ENCODE peak calls at places on chromosome 5, in eight cellular contexts. B, S, I, W, J, L, K and Q are unnamed samples.

GRCh38 chr5:75168026-75168750 is 68.5 kb downstream of the ANKRD31 start:
- DNase-seq in B (no peak), S (no peak), I (no peak), W (no peak), J (no peak), L (no peak), K (no peak), Q (no peak)

GRCh38 chr5:119811443-119811842 is 182.1 kb downstream of the FAM170A start:
- DNase-seq in B (no peak), S (no peak), I (no peak), W (no peak), J (no peak), L (no peak), K (no peak), Q (no peak)

GRCh38 chr5:13591621-13592020 is 352.9 kb downstream of the DNAH5 start:
- DNase-seq in B (peak; percentile 93), S (no peak), I (peak; percentile 84), W (peak; percentile 79), J (no peak), L (no peak), K (no peak), Q (no peak)

GRCh38 chr5:180959661-180960060 is 29.0 kb upstream of the BTNL3 start:
- DNase-seq in B (no peak), S (peak; percentile 71), I (no peak), W (no peak), J (no peak), L (no peak), K (no peak), Q (no peak)

GRCh38 chr5:79990205-79990597 is 861 bp downstream of the MTX3 start:
- DNase-seq in B (no peak), S (no peak), I (no peak), W (peak; percentile 82), J (no peak), L (no peak), K (no peak), Q (no peak)

GRCh38 chr5:146399446-146399845 is 47.7 kb upstream of the TCERG1 start:
- DNase-seq in B (no peak), S (no peak), I (no peak), W (no peak), J (no peak), L (no peak), K (no peak), Q (no peak)

GRCh38 chr5:6660704-6661103 is 27.5 kb downstream of the SRD5A1 start:
- DNase-seq in B (no peak), S (no peak), I (no peak), W (no peak), J (no peak), L (no peak), K (no peak), Q (no peak)

GRCh38 chr5:173056783-173057061 is 570 bp downstream of the CREBRF start:
- DNase-seq in B (no peak), S (no peak), I (no peak), W (no peak), J (no peak), L (peak; percentile 89), K (no peak), Q (no peak)

GRCh38 chr5:57338068-57338848 is 144.4 kb downstream of the ACTBL2 start:
- DNase-seq in B (peak; percentile 33), S (peak; percentile 38), I (no peak), W (peak; percentile 50), J (no peak), L (peak; percentile 37), K (no peak), Q (no peak)

GRCh38 chr5:17396247-17396646 is 101.8 kb upstream of the TAF11L2 start:
- DNase-seq in B (no peak), S (no peak), I (no peak), W (peak; percentile 22), J (no peak), L (no peak), K (no peak), Q (no peak)

GRCh38 chr5:41009228-41009627 is 61.9 kb downstream of the MROH2B start:
- DNase-seq in B (peak; percentile 80), S (no peak), I (peak; percentile 38), W (peak; percentile 16), J (no peak), L (peak; percentile 83), K (no peak), Q (no peak)

GRCh38 chr5:163838738-163839137 is 333.3 kb downstream of the MAT2B start:
- DNase-seq in B (no peak), S (no peak), I (no peak), W (no peak), J (no peak), L (no peak), K (no peak), Q (no peak)

GRCh38 chr5:31106742-31107546 is 86.5 kb upstream of the CDH6 start:
- DNase-seq in B (peak; percentile 71), S (no peak), I (peak; percentile 66), W (peak; percentile 52), J (no peak), L (no peak), K (no peak), Q (no peak)

GRCh38 chr5:98621821-98622220 is 151.6 kb upstream of the RGMB start:
- DNase-seq in B (no peak), S (no peak), I (no peak), W (no peak), J (no peak), L (no peak), K (no peak), Q (no peak)

GRCh38 chr5:157366741-157367684 is 93.0 kb upstream of the NIPAL4 start:
- DNase-seq in B (peak; percentile 30), S (no peak), I (peak; percentile 77), W (peak; percentile 84), J (peak; percentile 72), L (peak; percentile 65), K (no peak), Q (no peak)

GRCh38 chr5:81819556-81820314 is 68.8 kb upstream of the SSBP2 start:
- DNase-seq in B (peak; percentile 87), S (no peak), I (peak; percentile 39), W (peak; percentile 23), J (no peak), L (no peak), K (no peak), Q (no peak)

GRCh38 chr5:93252165-93252564 is 328.9 kb downstream of the NR2F1-AS1 start:
- DNase-seq in B (no peak), S (no peak), I (no peak), W (no peak), J (no peak), L (peak; percentile 19), K (no peak), Q (no peak)

GRCh38 chr5:52801329-52801728 is 13.6 kb downstream of the ITGA1 start:
- DNase-seq in B (no peak), S (no peak), I (no peak), W (peak; percentile 42), J (no peak), L (no peak), K (no peak), Q (no peak)

GRCh38 chr5:172758077-172758835 is 12.7 kb downstream of the DUSP1 start:
- DNase-seq in B (peak; percentile 87), S (no peak), I (peak; percentile 97), W (peak; percentile 95), J (peak; percentile 80), L (no peak), K (no peak), Q (peak; percentile 66)

GRCh38 chr5:175709276-175709781 is 51.5 kb downstream of the HRH2 start:
- DNase-seq in B (no peak), S (no peak), I (no peak), W (no peak), J (peak; percentile 47), L (no peak), K (no peak), Q (peak; percentile 57)

GRCh38 chr5:97087138-97087537 is 55.3 kb downstream of the LIX1 start:
- DNase-seq in B (no peak), S (no peak), I (no peak), W (peak; percentile 8), J (no peak), L (no peak), K (no peak), Q (no peak)
- H3K4me3 ChIP-seq in B (no peak overlapping the region), S (no peak overlapping the region), I (no peak overlapping the region), W (no peak overlapping the region), J (no peak overlapping the region), L (no peak overlapping the region), K (no peak overlapping the region), Q (no peak overlapping the region)

GRCh38 chr5:88734191-88734640 is 148.8 kb downstream of the MEF2C start:
- DNase-seq in B (no peak), S (peak; percentile 20), I (no peak), W (no peak), J (no peak), L (no peak), K (no peak), Q (no peak)
- H3K4me3 ChIP-seq in B (no peak overlapping the region), S (no peak overlapping the region), I (no peak overlapping the region), W (no peak overlapping the region), J (peak overlapping the region; percentile 52), L (no peak overlapping the region), K (no peak overlapping the region), Q (no peak overlapping the region)

GRCh38 chr5:131211669-131212068 is 40.9 kb downstream of the LYRM7 start:
- DNase-seq in B (no peak), S (no peak), I (no peak), W (no peak), J (no peak), L (no peak), K (no peak), Q (no peak)
- H3K4me3 ChIP-seq in B (no peak overlapping the region), S (no peak overlapping the region), I (no peak overlapping the region), W (no peak overlapping the region), J (no peak overlapping the region), L (no peak overlapping the region), K (no peak overlapping the region), Q (no peak overlapping the region)

GRCh38 chr5:85920984-85921383 is 696.8 kb upstream of the COX7C start:
- DNase-seq in B (no peak), S (no peak), I (no peak), W (no peak), J (no peak), L (no peak), K (no peak), Q (no peak)
- H3K4me3 ChIP-seq in B (no peak overlapping the region), S (no peak overlapping the region), I (no peak overlapping the region), W (no peak overlapping the region), J (no peak overlapping the region), L (no peak overlapping the region), K (no peak overlapping the region), Q (no peak overlapping the region)

DNA sequence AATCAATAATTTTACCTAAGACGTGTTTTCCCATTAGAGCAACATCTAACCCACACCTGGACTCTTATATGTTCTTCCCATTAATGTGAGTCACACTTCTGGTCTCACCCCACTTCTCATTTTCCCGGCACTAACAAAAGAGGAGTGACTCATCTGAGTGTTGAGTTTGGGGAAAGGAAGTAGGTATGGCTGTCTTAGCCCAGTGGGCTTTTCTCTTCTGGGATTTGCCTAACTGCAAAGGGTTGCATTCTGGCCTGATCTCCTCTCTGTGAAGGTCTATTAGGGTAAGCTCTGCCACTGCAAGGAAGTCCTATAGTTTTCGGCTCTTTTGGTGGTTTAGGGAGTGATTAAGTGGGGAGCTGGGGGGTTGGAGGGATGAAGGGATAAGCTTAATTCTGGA is 195.6 kb downstream of the KIAA0825 start:
- DNase-seq in B (peak; percentile 96), S (peak; percentile 49), I (peak; percentile 6), W (peak; percentile 30), J (no peak), L (no peak), K (no peak), Q (no peak)
- H3K4me3 ChIP-seq in B (no peak overlapping the region), S (no peak overlapping the region), I (no peak overlapping the region), W (no peak overlapping the region), J (no peak overlapping the region), L (no peak overlapping the region), K (no peak overlapping the region), Q (no peak overlapping the region)